ENCODE peak calls at places on chromosomes 6 and 20, in nine cellular contexts. X is mesendoderm; T is activated CD4-positive, alpha-beta memory T cell treated with anti-CD3 and anti-CD28 coated beads, Interleukin-2, amount 10 ng/mL, durations not matched to agents 7 days and 5 days; P is activated T-cell treated with anti-CD3 and anti-CD28 coated beads, Interleukin-2, amount 50 U/mL, for 72 hours; E is amniotic stem cell; N is effector CD4-positive, alpha-beta T cell; C is fibroblast of mammary gland; Q is NCI-H2171; H is AG08395. F is an unnamed sample.

GRCh38 chr6:158972241-158973233 is 27.5 kb downstream of the RSPH3 start:
- DNase-seq in N (no peak), Q (peak; percentile 71), X (peak; percentile 56), C (peak; percentile 66), T (no peak), H (peak; percentile 59), P (no peak), E (peak; percentile 55), F (peak; percentile 85)

GRCh38 chr6:130324657-130325056 is 41.2 kb upstream of the TMEM200A start:
- DNase-seq in H (peak; percentile 79), E (peak; percentile 55), C (peak; percentile 85), T (no peak), Q (no peak), X (no peak), P (no peak), N (no peak), F (no peak)

GRCh38 chr6:135212020-135212806 is 31.1 kb downstream of the MYB start:
- DNase-seq in Q (no peak), N (no peak), C (peak; percentile 40), E (no peak), H (peak; percentile 55), T (peak; percentile 41), X (no peak), P (no peak), F (no peak)

GRCh38 chr20:46945465-46945864 is 50.8 kb downstream of the EYA2 start:
- DNase-seq in C (peak; percentile 34), Q (no peak), T (no peak), N (no peak), H (no peak), P (no peak), X (peak; percentile 84), E (no peak), F (no peak)

GRCh38 chr6:77038801-77039200 is 424.5 kb downstream of the HTR1B start:
- DNase-seq in E (peak; percentile 64), P (no peak), H (peak; percentile 13), N (no peak), X (no peak), C (peak; percentile 56), T (no peak), Q (no peak), F (no peak)

GRCh38 chr20:9166153-9166780 is 97.4 kb downstream of the PLCB4 start:
- DNase-seq in N (no peak), T (no peak), X (no peak), P (no peak), C (no peak), Q (no peak), H (no peak), E (no peak), F (no peak)

GRCh38 chr20:32456869-32457421 is 98.8 kb downstream of the ASXL1 start:
- DNase-seq in C (no peak), N (no peak), X (peak; percentile 78), Q (peak; percentile 23), E (no peak), H (peak; percentile 83), T (no peak), P (no peak), F (peak; percentile 77)

GRCh38 chr6:30238178-30238795 is 25.1 kb upstream of the TRIM26 start:
- DNase-seq in T (no peak), H (peak; percentile 38), Q (no peak), C (peak; percentile 37), N (no peak), X (peak; percentile 48), P (peak; percentile 19), E (no peak), F (peak; percentile 31)

GRCh38 chr6:35343092-35343834 is 905 bp downstream of the PPARD start:
- DNase-seq in X (no peak), T (no peak), P (no peak), Q (no peak), H (no peak), C (peak; percentile 35), N (no peak), E (no peak), F (no peak)

GRCh38 chr6:135880066-135880972 is 28.8 kb downstream of the PDE7B start:
- DNase-seq in C (peak; percentile 84), E (no peak), P (peak; percentile 66), X (no peak), N (peak; percentile 36), Q (no peak), T (peak; percentile 71), H (peak; percentile 60), F (no peak)

GRCh38 chr6:139721924-139722323 is 347.5 kb upstream of the CITED2 start:
- DNase-seq in Q (no peak), E (no peak), T (no peak), N (no peak), X (no peak), P (no peak), C (no peak), H (no peak), F (no peak)

GRCh38 chr20:54044156-54044555 is 26.2 kb downstream of the BCAS1 start:
- DNase-seq in Q (no peak), N (no peak), H (peak; percentile 79), C (peak; percentile 94), X (no peak), E (no peak), P (peak; percentile 42), T (no peak), F (no peak)

GRCh38 chr20:49770634-49771033 is 42.0 kb upstream of the SLC9A8 start:
- DNase-seq in X (no peak), Q (no peak), T (no peak), P (no peak), H (no peak), N (no peak), C (no peak), E (no peak), F (no peak)

GRCh38 chr6:31622678-31623077 is 2.2 kb downstream of the PRRC2A start:
- DNase-seq in H (no peak), C (no peak), E (no peak), Q (no peak), X (no peak), P (no peak), T (no peak), N (no peak), F (no peak)

GRCh38 chr6:52995913-52996685 is 1.0 kb upstream of the GSTA4 start:
- DNase-seq in P (peak; percentile 21), H (no peak), E (no peak), Q (peak; percentile 11), T (peak; percentile 51), C (peak; percentile 88), X (peak; percentile 96), N (peak; percentile 11), F (peak; percentile 64)

GRCh38 chr20:17612287-17612974 is 42.6 kb downstream of the DSTN start:
- DNase-seq in H (peak; percentile 34), X (no peak), E (peak; percentile 31), P (peak; percentile 52), T (peak; percentile 60), Q (no peak), N (peak; percentile 24), C (peak; percentile 54), F (no peak)

GRCh38 chr6:159817951-159818739 is 18.1 kb downstream of the PNLDC1 start:
- DNase-seq in E (no peak), X (no peak), N (no peak), T (no peak), P (no peak), C (no peak), Q (no peak), H (no peak), F (no peak)

GRCh38 chr6:44074383-44075136 is 52.7 kb downstream of the MRPL14 start:
- DNase-seq in H (peak; percentile 81), X (peak; percentile 83), E (no peak), T (peak; percentile 73), N (peak; percentile 44), P (peak; percentile 76), Q (no peak), C (peak; percentile 85), F (no peak)

GRCh38 chr20:10786678-10787077 is 112.9 kb upstream of the JAG1 start:
- DNase-seq in E (no peak), N (no peak), X (peak; percentile 87), T (no peak), H (no peak), P (no peak), C (no peak), Q (no peak), F (no peak)

GRCh38 chr6:31952140-31952805 is 6.4 kb downstream of the CFB start:
- DNase-seq in T (peak; percentile 41), N (no peak), P (peak; percentile 59), X (peak; percentile 60), C (peak; percentile 74), H (peak; percentile 80), Q (no peak), E (peak; percentile 12), F (peak; percentile 49)

GRCh38 chr20:33526769-33527168 is 36.9 kb downstream of the CBFA2T2 start:
- DNase-seq in P (no peak), H (no peak), Q (no peak), E (no peak), T (no peak), X (no peak), N (no peak), C (no peak), F (no peak)

GRCh38 chr6:45681860-45682488 is 304.2 kb upstream of the SUPT3H start:
- DNase-seq in E (no peak), H (peak; percentile 22), T (peak; percentile 74), N (no peak), Q (no peak), X (peak; percentile 49), P (peak; percentile 59), C (peak; percentile 75), F (no peak)

GRCh38 chr20:9989066-9989724 is 45.6 kb upstream of the ANKEF1 start:
- DNase-seq in N (no peak), Q (no peak), E (no peak), X (no peak), H (peak; percentile 44), P (no peak), C (peak; percentile 83), T (no peak), F (no peak)

GRCh38 chr6:35955970-35956369 is 35.1 kb upstream of the SRPK1 start:
- DNase-seq in C (no peak), P (peak; percentile 22), H (no peak), T (no peak), X (no peak), E (no peak), Q (no peak), N (no peak), F (no peak)

GRCh38 chr6:151493495-151494234 is at the start of gene CCDC170:
- DNase-seq in T (peak; percentile 24), P (peak; percentile 16), H (peak; percentile 58), Q (no peak), X (peak; percentile 70), C (no peak), N (no peak), E (no peak), F (peak; percentile 63)

GRCh38 chr6:105810105-105810921 is 275.8 kb upstream of the PRDM1 start:
- DNase-seq in Q (peak; percentile 82), N (no peak), X (peak; percentile 93), H (peak; percentile 83), C (peak; percentile 92), T (peak; percentile 83), E (peak; percentile 50), P (peak; percentile 64), F (peak; percentile 71)

GRCh38 chr20:19265646-19266374 is 53.4 kb downstream of the SLC24A3 start:
- DNase-seq in P (no peak), H (no peak), N (no peak), X (peak; percentile 85), E (no peak), C (no peak), Q (no peak), T (no peak), F (no peak)

GRCh38 chr6:30885481-30885998 is 1.2 kb downstream of the DDR1 start:
- DNase-seq in E (no peak), H (peak; percentile 22), X (peak; percentile 48), N (no peak), P (no peak), C (no peak), T (no peak), Q (no peak), F (no peak)

GRCh38 chr6:49205526-49205925 is 257.5 kb downstream of the MMUT start:
- DNase-seq in E (no peak), N (no peak), X (no peak), P (no peak), T (no peak), C (no peak), H (no peak), Q (no peak), F (no peak)

F was measured in NCI-H524.